ENCODE peak calls at places on chromosome 15, in five cellular contexts. D is NCI-H1092 treated with DMSO at 0.1 percent for 48 hours, Z is GM13976, U is A549, W is MCF 10A. Q is an unnamed sample.

GRCh38 chr15:100525894-100526512 is 2.7 kb downstream of the CERS3 start:
- DNase-seq in U (no peak), D (peak), W (no peak), Z (no peak), Q (no peak)

GRCh38 chr15:57227899-57228298 is 148.4 kb upstream of the CGNL1 start:
- DNase-seq in W (no peak), U (no peak), D (peak), Z (no peak), Q (no peak)

GRCh38 chr15:70478251-70478990 is 284.9 kb downstream of the UACA start:
- DNase-seq in D (no peak), U (no peak), Z (peak), W (no peak), Q (no peak)

GRCh38 chr15:60928987-60929386 is 300.1 kb downstream of the RORA start:
- DNase-seq in U (no peak), D (no peak), Z (no peak), W (no peak), Q (no peak)

GRCh38 chr15:26421065-26421464 is 351.8 kb downstream of the GABRB3 start:
- DNase-seq in U (no peak), Z (no peak), D (no peak), W (no peak), Q (no peak)

GRCh38 chr15:77518458-77518857 is 97.8 kb downstream of the HMG20A start:
- DNase-seq in Z (no peak), W (no peak), U (no peak), D (no peak), Q (no peak)

GRCh38 chr15:96768435-96768789 is 437.9 kb downstream of the NR2F2 start:
- DNase-seq in U (no peak), Z (no peak), W (no peak), D (no peak), Q (no peak)

GRCh38 chr15:67660874-67661606 is 118.5 kb downstream of the MAP2K5 start:
- DNase-seq in W (no peak), Z (no peak), D (no peak), U (no peak), Q (no peak)

GRCh38 chr15:98954411-98954810 is 53.2 kb downstream of the PGPEP1L start:
- DNase-seq in U (no peak), W (no peak), D (peak), Z (no peak), Q (no peak)

GRCh38 chr15:85525755-85526154 is 145.4 kb downstream of the AKAP13 start:
- DNase-seq in D (no peak), W (no peak), Z (no peak), U (no peak), Q (no peak)

GRCh38 chr15:70526221-70526973 is 237.0 kb downstream of the UACA start:
- DNase-seq in U (peak), D (peak), W (peak), Z (no peak), Q (no peak)

GRCh38 chr15:60589253-60589652 is 110.3 kb upstream of the ICE2 start:
- DNase-seq in W (no peak), U (no peak), D (no peak), Z (no peak), Q (no peak)

GRCh38 chr15:68372291-68372811 is 59.6 kb downstream of the ITGA11 start:
- DNase-seq in D (no peak), Z (no peak), U (peak), W (peak), Q (no peak)

GRCh38 chr15:96348112-96349027 is 17.9 kb downstream of the NR2F2 start:
- DNase-seq in D (no peak), Z (no peak), W (no peak), U (no peak), Q (no peak)

GRCh38 chr15:74451861-74452835 is 8.8 kb downstream of the UBL7 start:
- DNase-seq in D (no peak), Z (no peak), U (no peak), W (no peak), Q (no peak)